ENCODE peak calls at places on chromosomes 6 and 20, in eight cellular contexts. D is right lobe of liver, G is EH, H is ELR, U is retina, P is EL, J is NCI-H1417, L is T-helper 1 cell. T is an unnamed sample.
A peak's percentile ranks its signal among the peaks of the same experiment; 100 is the strongest.

GRCh38 chr6:127690092-127690491 is 113.1 kb downstream of the C6orf58 start:
- DNase-seq in P (peak; percentile 20), D (no peak), L (no peak), G (peak; percentile 25), H (peak; percentile 45), J (no peak), U (no peak), T (peak; percentile 13)

GRCh38 chr6:105896821-105897095 is 189.4 kb upstream of the PRDM1 start:
- DNase-seq in D (no peak), P (no peak), U (no peak), G (no peak), L (no peak), J (no peak), H (no peak), T (no peak)

GRCh38 chr6:16320533-16321340 is 82.3 kb downstream of the GMPR start:
- DNase-seq in J (no peak), U (no peak), D (no peak), P (peak; percentile 31), L (no peak), H (no peak), G (peak; percentile 76), T (peak; percentile 56)

GRCh38 chr6:165574770-165575549 is 88.1 kb downstream of the PDE10A start:
- DNase-seq in U (no peak), H (no peak), D (no peak), L (no peak), P (no peak), G (no peak), J (no peak), T (no peak)

GRCh38 chr6:111657146-111657545 is 51.5 kb upstream of the TRAF3IP2 start:
- DNase-seq in H (peak; percentile 69), U (no peak), G (peak; percentile 85), P (peak; percentile 83), D (no peak), J (no peak), L (no peak), T (peak; percentile 50)

GRCh38 chr20:61930776-61931475 is 134.8 kb downstream of the TAF4 start:
- DNase-seq in P (no peak), U (no peak), L (no peak), J (no peak), D (peak; percentile 48), G (no peak), H (no peak), T (no peak)

GRCh38 chr6:39453236-39453635 is 130.7 kb upstream of the KCNK16 start:
- DNase-seq in U (no peak), G (peak; percentile 69), P (peak; percentile 32), L (no peak), H (no peak), D (no peak), J (no peak), T (no peak)

GRCh38 chr6:31058128-31058894 is 48.0 kb downstream of the MUC22 start:
- DNase-seq in J (no peak), P (peak; percentile 93), H (peak; percentile 97), D (no peak), U (peak; percentile 51), G (peak; percentile 91), L (no peak), T (peak; percentile 84)

GRCh38 chr6:165662671-165663282 is at the start of gene PDE10A:
- DNase-seq in D (no peak), H (no peak), J (no peak), P (no peak), U (peak; percentile 85), L (no peak), G (no peak), T (peak; percentile 44)

GRCh38 chr6:85580104-85580877 is 13.4 kb downstream of the SNX14 start:
- DNase-seq in G (no peak), J (no peak), U (no peak), P (no peak), D (peak; percentile 68), L (no peak), H (peak; percentile 33), T (no peak)

GRCh38 chr6:33613146-33613793 is 7.9 kb upstream of the ITPR3 start:
- DNase-seq in D (no peak), U (no peak), P (peak; percentile 81), L (no peak), G (peak; percentile 73), H (peak; percentile 84), J (no peak), T (peak; percentile 53)

GRCh38 chr6:167031082-167031709 is 32.0 kb downstream of the CEP43 start:
- DNase-seq in H (peak; percentile 65), U (no peak), P (peak; percentile 26), G (peak; percentile 20), D (no peak), J (no peak), L (no peak), T (no peak)

GRCh38 chr20:9744551-9744950 is 94.3 kb downstream of the PAK5 start:
- DNase-seq in L (no peak), G (no peak), U (no peak), J (no peak), P (no peak), H (no peak), D (no peak), T (no peak)

GRCh38 chr6:99821164-99821563 is 172.9 kb downstream of the MCHR2 start:
- DNase-seq in U (no peak), J (no peak), G (no peak), L (no peak), D (no peak), P (no peak), H (no peak), T (no peak)

T was measured in AG08396.